ENCODE peak calls at places on chromosomes 5 and 9, in nine cellular contexts. One of them, this sample, is unnamed.

GRCh38 chr5:63553069-63553468 is 409.2 kb downstream of the HTR1A start:
- DNase-seq in cardiac fibroblast: no peak
- DNase-seq in stimulated activated naive CD8-positive, alpha-beta T cell treated with anti-CD3 and anti-CD28 coated beads, Interleukin-15, Interleukin-2, amounts not matched to agents 100 U/mL and 50 U/mL, for 24 hours: no peak
- DNase-seq in hypothalamus: no peak
- DNase-seq in HCEC 1CT: no peak
- DNase-seq in fibroblast of gingiva: no peak
- DNase-seq in NCI-H345: no peak
- DNase-seq in fibroblast of pulmonary artery: no peak
- DNase-seq in GM03348: no peak
- DNase-seq in this sample: no peak

GRCh38 chr9:131104016-131104740 is 7.8 kb downstream of the AIF1L start:
- DNase-seq in cardiac fibroblast: no peak
- DNase-seq in stimulated activated naive CD8-positive, alpha-beta T cell treated with anti-CD3 and anti-CD28 coated beads, Interleukin-15, Interleukin-2, amounts not matched to agents 100 U/mL and 50 U/mL, for 24 hours: no peak
- DNase-seq in hypothalamus: no peak
- DNase-seq in HCEC 1CT: no peak
- DNase-seq in fibroblast of gingiva: no peak
- DNase-seq in NCI-H345: no peak
- DNase-seq in fibroblast of pulmonary artery: no peak
- DNase-seq in GM03348: no peak
- DNase-seq in this sample: no peak

GRCh38 chr9:89878687-89879086 is 273.9 kb downstream of the GADD45G start:
- DNase-seq in cardiac fibroblast: peak
- DNase-seq in stimulated activated naive CD8-positive, alpha-beta T cell treated with anti-CD3 and anti-CD28 coated beads, Interleukin-15, Interleukin-2, amounts not matched to agents 100 U/mL and 50 U/mL, for 24 hours: no peak
- DNase-seq in hypothalamus: no peak
- DNase-seq in HCEC 1CT: no peak
- DNase-seq in fibroblast of gingiva: no peak
- DNase-seq in NCI-H345: peak
- DNase-seq in fibroblast of pulmonary artery: no peak
- DNase-seq in GM03348: no peak
- DNase-seq in this sample: no peak

GRCh38 chr5:131974622-131974955 is 29.1 kb upstream of the MEIKIN start:
- DNase-seq in cardiac fibroblast: no peak
- DNase-seq in stimulated activated naive CD8-positive, alpha-beta T cell treated with anti-CD3 and anti-CD28 coated beads, Interleukin-15, Interleukin-2, amounts not matched to agents 100 U/mL and 50 U/mL, for 24 hours: peak
- DNase-seq in hypothalamus: no peak
- DNase-seq in HCEC 1CT: no peak
- DNase-seq in fibroblast of gingiva: no peak
- DNase-seq in NCI-H345: no peak
- DNase-seq in fibroblast of pulmonary artery: no peak
- DNase-seq in GM03348: no peak
- DNase-seq in this sample: no peak

GRCh38 chr5:76153996-76154395 is 70.8 kb downstream of the SV2C start:
- DNase-seq in cardiac fibroblast: no peak
- DNase-seq in stimulated activated naive CD8-positive, alpha-beta T cell treated with anti-CD3 and anti-CD28 coated beads, Interleukin-15, Interleukin-2, amounts not matched to agents 100 U/mL and 50 U/mL, for 24 hours: no peak
- DNase-seq in hypothalamus: no peak
- DNase-seq in HCEC 1CT: no peak
- DNase-seq in fibroblast of gingiva: no peak
- DNase-seq in NCI-H345: no peak
- DNase-seq in fibroblast of pulmonary artery: no peak
- DNase-seq in GM03348: no peak
- DNase-seq in this sample: no peak

GRCh38 chr9:134531251-134531970 is 110.2 kb upstream of the COL5A1 start:
- DNase-seq in cardiac fibroblast: peak
- DNase-seq in stimulated activated naive CD8-positive, alpha-beta T cell treated with anti-CD3 and anti-CD28 coated beads, Interleukin-15, Interleukin-2, amounts not matched to agents 100 U/mL and 50 U/mL, for 24 hours: no peak
- DNase-seq in hypothalamus: no peak
- DNase-seq in HCEC 1CT: no peak
- DNase-seq in fibroblast of gingiva: no peak
- DNase-seq in NCI-H345: no peak
- DNase-seq in fibroblast of pulmonary artery: no peak
- DNase-seq in GM03348: peak
- DNase-seq in this sample: no peak

GRCh38 chr9:114894801-114895433 is 35.5 kb downstream of the TNFSF8 start:
- DNase-seq in cardiac fibroblast: peak
- DNase-seq in stimulated activated naive CD8-positive, alpha-beta T cell treated with anti-CD3 and anti-CD28 coated beads, Interleukin-15, Interleukin-2, amounts not matched to agents 100 U/mL and 50 U/mL, for 24 hours: peak
- DNase-seq in hypothalamus: no peak
- DNase-seq in HCEC 1CT: peak
- DNase-seq in fibroblast of gingiva: peak
- DNase-seq in NCI-H345: peak
- DNase-seq in fibroblast of pulmonary artery: peak
- DNase-seq in GM03348: peak
- DNase-seq in this sample: no peak

GRCh38 chr9:123102380-123103113 is 69.1 kb downstream of the GPR21 start:
- DNase-seq in cardiac fibroblast: peak
- DNase-seq in stimulated activated naive CD8-positive, alpha-beta T cell treated with anti-CD3 and anti-CD28 coated beads, Interleukin-15, Interleukin-2, amounts not matched to agents 100 U/mL and 50 U/mL, for 24 hours: no peak
- DNase-seq in hypothalamus: no peak
- DNase-seq in HCEC 1CT: no peak
- DNase-seq in fibroblast of gingiva: peak
- DNase-seq in NCI-H345: no peak
- DNase-seq in fibroblast of pulmonary artery: no peak
- DNase-seq in GM03348: no peak
- DNase-seq in this sample: no peak

GRCh38 chr5:177369050-177369912 is 11.6 kb downstream of the RGS14 start:
- DNase-seq in cardiac fibroblast: peak
- DNase-seq in stimulated activated naive CD8-positive, alpha-beta T cell treated with anti-CD3 and anti-CD28 coated beads, Interleukin-15, Interleukin-2, amounts not matched to agents 100 U/mL and 50 U/mL, for 24 hours: peak
- DNase-seq in hypothalamus: no peak
- DNase-seq in HCEC 1CT: peak
- DNase-seq in fibroblast of gingiva: no peak
- DNase-seq in NCI-H345: no peak
- DNase-seq in fibroblast of pulmonary artery: peak
- DNase-seq in GM03348: peak
- DNase-seq in this sample: no peak

GRCh38 chr9:36729902-36730301 is 157.2 kb downstream of the MELK start:
- DNase-seq in cardiac fibroblast: peak
- DNase-seq in stimulated activated naive CD8-positive, alpha-beta T cell treated with anti-CD3 and anti-CD28 coated beads, Interleukin-15, Interleukin-2, amounts not matched to agents 100 U/mL and 50 U/mL, for 24 hours: no peak
- DNase-seq in hypothalamus: no peak
- DNase-seq in HCEC 1CT: no peak
- DNase-seq in fibroblast of gingiva: no peak
- DNase-seq in NCI-H345: no peak
- DNase-seq in fibroblast of pulmonary artery: no peak
- DNase-seq in GM03348: no peak
- DNase-seq in this sample: no peak

GRCh38 chr5:139251281-139251687 is 42.3 kb upstream of the MATR3 start:
- DNase-seq in cardiac fibroblast: no peak
- DNase-seq in stimulated activated naive CD8-positive, alpha-beta T cell treated with anti-CD3 and anti-CD28 coated beads, Interleukin-15, Interleukin-2, amounts not matched to agents 100 U/mL and 50 U/mL, for 24 hours: peak
- DNase-seq in hypothalamus: no peak
- DNase-seq in HCEC 1CT: no peak
- DNase-seq in fibroblast of gingiva: no peak
- DNase-seq in NCI-H345: no peak
- DNase-seq in fibroblast of pulmonary artery: no peak
- DNase-seq in GM03348: no peak
- DNase-seq in this sample: no peak

GRCh38 chr9:13960011-13960765 is 353.8 kb downstream of the NFIB start:
- DNase-seq in cardiac fibroblast: no peak
- DNase-seq in stimulated activated naive CD8-positive, alpha-beta T cell treated with anti-CD3 and anti-CD28 coated beads, Interleukin-15, Interleukin-2, amounts not matched to agents 100 U/mL and 50 U/mL, for 24 hours: no peak
- DNase-seq in hypothalamus: no peak
- DNase-seq in HCEC 1CT: no peak
- DNase-seq in fibroblast of gingiva: no peak
- DNase-seq in NCI-H345: no peak
- DNase-seq in fibroblast of pulmonary artery: peak
- DNase-seq in GM03348: no peak
- DNase-seq in this sample: no peak

GRCh38 chr9:113675475-113675941 is 200.6 kb upstream of the ZNF618 start:
- DNase-seq in cardiac fibroblast: peak
- DNase-seq in stimulated activated naive CD8-positive, alpha-beta T cell treated with anti-CD3 and anti-CD28 coated beads, Interleukin-15, Interleukin-2, amounts not matched to agents 100 U/mL and 50 U/mL, for 24 hours: no peak
- DNase-seq in hypothalamus: no peak
- DNase-seq in HCEC 1CT: peak
- DNase-seq in fibroblast of gingiva: peak
- DNase-seq in NCI-H345: no peak
- DNase-seq in fibroblast of pulmonary artery: peak
- DNase-seq in GM03348: peak
- DNase-seq in this sample: peak

GRCh38 chr5:129271309-129271708 is 176.8 kb downstream of the ISOC1 start:
- DNase-seq in cardiac fibroblast: peak
- DNase-seq in stimulated activated naive CD8-positive, alpha-beta T cell treated with anti-CD3 and anti-CD28 coated beads, Interleukin-15, Interleukin-2, amounts not matched to agents 100 U/mL and 50 U/mL, for 24 hours: no peak
- DNase-seq in hypothalamus: no peak
- DNase-seq in HCEC 1CT: peak
- DNase-seq in fibroblast of gingiva: peak
- DNase-seq in NCI-H345: no peak
- DNase-seq in fibroblast of pulmonary artery: peak
- DNase-seq in GM03348: peak
- DNase-seq in this sample: no peak

GRCh38 chr9:130869250-130869649 is 27.4 kb downstream of the QRFP start:
- DNase-seq in cardiac fibroblast: peak
- DNase-seq in stimulated activated naive CD8-positive, alpha-beta T cell treated with anti-CD3 and anti-CD28 coated beads, Interleukin-15, Interleukin-2, amounts not matched to agents 100 U/mL and 50 U/mL, for 24 hours: no peak
- DNase-seq in hypothalamus: peak
- DNase-seq in HCEC 1CT: no peak
- DNase-seq in fibroblast of gingiva: no peak
- DNase-seq in NCI-H345: peak
- DNase-seq in fibroblast of pulmonary artery: peak
- DNase-seq in GM03348: no peak
- DNase-seq in this sample: no peak

GRCh38 chr5:157390179-157390923 is 69.7 kb upstream of the NIPAL4 start:
- DNase-seq in cardiac fibroblast: peak
- DNase-seq in stimulated activated naive CD8-positive, alpha-beta T cell treated with anti-CD3 and anti-CD28 coated beads, Interleukin-15, Interleukin-2, amounts not matched to agents 100 U/mL and 50 U/mL, for 24 hours: peak
- DNase-seq in hypothalamus: no peak
- DNase-seq in HCEC 1CT: peak
- DNase-seq in fibroblast of gingiva: peak
- DNase-seq in NCI-H345: no peak
- DNase-seq in fibroblast of pulmonary artery: peak
- DNase-seq in GM03348: peak
- DNase-seq in this sample: peak

GRCh38 chr9:91035825-91036208 is 234.2 kb downstream of the SYK start:
- DNase-seq in cardiac fibroblast: no peak
- DNase-seq in stimulated activated naive CD8-positive, alpha-beta T cell treated with anti-CD3 and anti-CD28 coated beads, Interleukin-15, Interleukin-2, amounts not matched to agents 100 U/mL and 50 U/mL, for 24 hours: no peak
- DNase-seq in hypothalamus: no peak
- DNase-seq in HCEC 1CT: no peak
- DNase-seq in fibroblast of gingiva: no peak
- DNase-seq in NCI-H345: no peak
- DNase-seq in fibroblast of pulmonary artery: no peak
- DNase-seq in GM03348: no peak
- DNase-seq in this sample: no peak

GRCh38 chr9:72363226-72363625 is 1.8 kb downstream of the ZFAND5 start:
- DNase-seq in cardiac fibroblast: no peak
- DNase-seq in stimulated activated naive CD8-positive, alpha-beta T cell treated with anti-CD3 and anti-CD28 coated beads, Interleukin-15, Interleukin-2, amounts not matched to agents 100 U/mL and 50 U/mL, for 24 hours: no peak
- DNase-seq in hypothalamus: no peak
- DNase-seq in HCEC 1CT: no peak
- DNase-seq in fibroblast of gingiva: no peak
- DNase-seq in NCI-H345: no peak
- DNase-seq in fibroblast of pulmonary artery: no peak
- DNase-seq in GM03348: no peak
- DNase-seq in this sample: no peak

GRCh38 chr5:63255609-63256008 is 677.0 kb downstream of the LRRC70 start:
- DNase-seq in cardiac fibroblast: peak
- DNase-seq in stimulated activated naive CD8-positive, alpha-beta T cell treated with anti-CD3 and anti-CD28 coated beads, Interleukin-15, Interleukin-2, amounts not matched to agents 100 U/mL and 50 U/mL, for 24 hours: no peak
- DNase-seq in hypothalamus: no peak
- DNase-seq in HCEC 1CT: no peak
- DNase-seq in fibroblast of gingiva: no peak
- DNase-seq in NCI-H345: no peak
- DNase-seq in fibroblast of pulmonary artery: no peak
- DNase-seq in GM03348: no peak
- DNase-seq in this sample: no peak